ENCODE peak calls at places on chromosomes 5 and 9, in five cellular contexts. One of them, this sample, is unnamed.

GRCh38 chr5:116815081-116815480 is 240.5 kb upstream of the SEMA6A start:
- DNase-seq in IMR-90: no peak
- DNase-seq in HepG2: no peak
- DNase-seq in tibial nerve: no peak
- DNase-seq in GM12865: no peak
- DNase-seq in this sample: no peak

GRCh38 chr9:118635416-118635815 is 733.8 kb downstream of the BRINP1 start:
- DNase-seq in IMR-90: no peak
- DNase-seq in HepG2: no peak
- DNase-seq in tibial nerve: no peak
- DNase-seq in GM12865: no peak
- DNase-seq in this sample: no peak

GRCh38 chr9:2655411-2655901 is 33.9 kb downstream of the VLDLR start:
- DNase-seq in IMR-90: peak; percentile 96
- DNase-seq in HepG2: no peak
- DNase-seq in tibial nerve: no peak
- DNase-seq in GM12865: peak; percentile 29
- DNase-seq in this sample: peak; percentile 27

GRCh38 chr5:23648656-23649055 is 141.2 kb downstream of the PRDM9 start:
- DNase-seq in IMR-90: no peak
- DNase-seq in HepG2: no peak
- DNase-seq in tibial nerve: no peak
- DNase-seq in GM12865: no peak
- DNase-seq in this sample: no peak

GRCh38 chr5:111948517-111948916 is 191.5 kb upstream of the NREP start:
- DNase-seq in IMR-90: peak; percentile 99
- DNase-seq in HepG2: no peak
- DNase-seq in tibial nerve: no peak
- DNase-seq in GM12865: no peak
- DNase-seq in this sample: no peak

GRCh38 chr5:68380071-68380470 is 164.5 kb downstream of the PIK3R1 start:
- DNase-seq in IMR-90: no peak
- DNase-seq in HepG2: no peak
- DNase-seq in tibial nerve: no peak
- DNase-seq in GM12865: no peak
- DNase-seq in this sample: no peak

GRCh38 chr5:93579561-93580386 is 1.2 kb downstream of the NR2F1-AS1 start:
- DNase-seq in IMR-90: peak; percentile 48
- DNase-seq in HepG2: no peak
- DNase-seq in tibial nerve: no peak
- DNase-seq in GM12865: no peak
- DNase-seq in this sample: peak; percentile 34

GRCh38 chr5:107864793-107865192 is 194.1 kb upstream of the EFNA5 start:
- DNase-seq in IMR-90: peak; percentile 76
- DNase-seq in HepG2: no peak
- DNase-seq in tibial nerve: no peak
- DNase-seq in GM12865: no peak
- DNase-seq in this sample: no peak

GRCh38 chr9:15278839-15279238 is 28.2 kb downstream of the TTC39B start:
- DNase-seq in IMR-90: no peak
- DNase-seq in HepG2: no peak
- DNase-seq in tibial nerve: no peak
- DNase-seq in GM12865: no peak
- DNase-seq in this sample: no peak

GRCh38 chr9:131735238-131736181 is 4.4 kb downstream of the RAPGEF1 start:
- DNase-seq in IMR-90: no peak
- DNase-seq in HepG2: peak; percentile 94
- DNase-seq in tibial nerve: no peak
- DNase-seq in GM12865: peak; percentile 51
- DNase-seq in this sample: no peak

GRCh38 chr9:4269872-4270271 is 30.0 kb downstream of the GLIS3 start:
- DNase-seq in IMR-90: no peak
- DNase-seq in HepG2: no peak
- DNase-seq in tibial nerve: no peak
- DNase-seq in GM12865: no peak
- DNase-seq in this sample: no peak

GRCh38 chr5:40291338-40291737 is 388.4 kb upstream of the PTGER4 start:
- DNase-seq in IMR-90: peak; percentile 35
- DNase-seq in HepG2: no peak
- DNase-seq in tibial nerve: no peak
- DNase-seq in GM12865: no peak
- DNase-seq in this sample: no peak

GRCh38 chr5:61344187-61344944 is 12.3 kb downstream of the ZSWIM6 start:
- DNase-seq in IMR-90: peak; percentile 33
- DNase-seq in HepG2: no peak
- DNase-seq in tibial nerve: no peak
- DNase-seq in GM12865: no peak
- DNase-seq in this sample: no peak

GRCh38 chr5:128083811-128084227 is 253 bp downstream of the SLC12A2 start:
- DNase-seq in IMR-90: peak; percentile 52
- DNase-seq in HepG2: peak; percentile 4
- DNase-seq in tibial nerve: no peak
- DNase-seq in GM12865: no peak
- DNase-seq in this sample: no peak

GRCh38 chr5:79536193-79536906 is 22.4 kb upstream of the HOMER1 start:
- DNase-seq in IMR-90: no peak
- DNase-seq in HepG2: no peak
- DNase-seq in tibial nerve: no peak
- DNase-seq in GM12865: no peak
- DNase-seq in this sample: no peak

GRCh38 chr5:79535477-79536192 is 21.7 kb upstream of the HOMER1 start:
- DNase-seq in IMR-90: peak; percentile 5
- DNase-seq in HepG2: peak; percentile 87
- DNase-seq in tibial nerve: no peak
- DNase-seq in GM12865: no peak
- DNase-seq in this sample: no peak

GRCh38 chr5:79544136-79544535 is 30.2 kb upstream of the HOMER1 start:
- DNase-seq in IMR-90: no peak
- DNase-seq in HepG2: no peak
- DNase-seq in tibial nerve: peak; percentile 25
- DNase-seq in GM12865: no peak
- DNase-seq in this sample: no peak

GRCh38 chr5:79546782-79547428 is 33.0 kb upstream of the HOMER1 start:
- DNase-seq in IMR-90: peak; percentile 70
- DNase-seq in HepG2: peak; percentile 82
- DNase-seq in tibial nerve: no peak
- DNase-seq in GM12865: no peak
- DNase-seq in this sample: no peak

GRCh38 chr5:79540939-79541338 is 27.0 kb upstream of the HOMER1 start:
- DNase-seq in IMR-90: no peak
- DNase-seq in HepG2: peak; percentile 53
- DNase-seq in tibial nerve: no peak
- DNase-seq in GM12865: no peak
- DNase-seq in this sample: no peak
- TF ChIP-seq CTCF in IMR-90: no peak
- TF ChIP-seq CTCF in HepG2: no peak
- TF ChIP-seq CTCF in tibial nerve: no peak
- TF ChIP-seq CTCF in GM12865: no peak
- TF ChIP-seq CTCF in this sample: no peak

DNA sequence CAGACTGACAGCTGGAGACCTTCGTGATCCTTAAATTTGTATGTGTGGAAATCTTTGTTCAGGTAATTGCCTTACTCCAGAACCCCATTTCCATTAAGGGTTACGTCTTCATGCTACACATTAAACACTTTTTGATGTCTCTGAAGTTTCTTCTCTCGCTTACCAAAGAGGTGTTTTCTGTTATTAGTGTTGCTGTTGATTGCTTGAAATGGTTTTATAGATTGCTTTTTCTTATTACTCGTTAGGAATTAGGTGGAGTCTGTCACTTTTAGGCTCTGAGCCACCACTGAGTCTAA is 62.3 kb upstream of the PPARGC1B start:
- DNase-seq in IMR-90: no peak
- DNase-seq in HepG2: no peak
- DNase-seq in tibial nerve: no peak
- DNase-seq in GM12865: no peak
- DNase-seq in this sample: no peak
- TF ChIP-seq CTCF in IMR-90: no peak
- TF ChIP-seq CTCF in HepG2: no peak
- TF ChIP-seq CTCF in tibial nerve: no peak
- TF ChIP-seq CTCF in GM12865: no peak
- TF ChIP-seq CTCF in this sample: no peak

GRCh38 chr9:26722755-26723154 is 169.8 kb downstream of the CAAP1 start:
- DNase-seq in IMR-90: no peak
- DNase-seq in HepG2: no peak
- DNase-seq in tibial nerve: no peak
- DNase-seq in GM12865: no peak
- DNase-seq in this sample: no peak

GRCh38 chr9:26725573-26725972 is 167.0 kb downstream of the CAAP1 start:
- DNase-seq in IMR-90: no peak
- DNase-seq in HepG2: no peak
- DNase-seq in tibial nerve: peak; percentile 11
- DNase-seq in GM12865: no peak
- DNase-seq in this sample: no peak

GRCh38 chr9:26727471-26727870 is 165.1 kb downstream of the CAAP1 start:
- DNase-seq in IMR-90: no peak
- DNase-seq in HepG2: no peak
- DNase-seq in tibial nerve: no peak
- DNase-seq in GM12865: peak; percentile 58
- DNase-seq in this sample: no peak

DNA sequence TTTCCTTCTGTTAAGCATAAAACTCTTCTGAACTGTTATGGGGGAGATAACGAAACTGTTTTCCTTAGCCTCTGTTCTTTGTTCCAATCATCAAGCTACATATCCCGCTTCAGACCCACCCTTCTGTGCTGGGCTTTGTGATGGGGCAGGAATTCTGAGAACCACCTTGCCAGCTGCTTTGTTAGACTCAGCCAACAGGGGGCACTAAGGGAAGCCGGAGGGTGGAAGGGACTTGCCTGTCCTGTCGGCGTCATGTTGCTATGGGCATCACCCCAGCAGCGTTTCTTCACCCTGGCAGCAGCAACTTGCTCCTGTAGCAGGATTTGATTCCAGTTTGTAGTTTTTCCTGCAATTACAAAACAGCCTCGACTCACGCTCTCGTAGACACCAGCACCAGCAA is 169.1 kb downstream of the CAAP1 start:
- DNase-seq in IMR-90: peak; percentile 6
- DNase-seq in HepG2: peak; percentile 20
- DNase-seq in tibial nerve: peak; percentile 22
- DNase-seq in GM12865: peak; percentile 62
- DNase-seq in this sample: peak; percentile 29
- TF ChIP-seq CTCF in IMR-90: peak; percentile 34
- TF ChIP-seq CTCF in HepG2: peak; percentile 69
- TF ChIP-seq CTCF in tibial nerve: peak; percentile 19
- TF ChIP-seq CTCF in GM12865: peak; percentile 67
- TF ChIP-seq CTCF in this sample: peak; percentile 39

DNA sequence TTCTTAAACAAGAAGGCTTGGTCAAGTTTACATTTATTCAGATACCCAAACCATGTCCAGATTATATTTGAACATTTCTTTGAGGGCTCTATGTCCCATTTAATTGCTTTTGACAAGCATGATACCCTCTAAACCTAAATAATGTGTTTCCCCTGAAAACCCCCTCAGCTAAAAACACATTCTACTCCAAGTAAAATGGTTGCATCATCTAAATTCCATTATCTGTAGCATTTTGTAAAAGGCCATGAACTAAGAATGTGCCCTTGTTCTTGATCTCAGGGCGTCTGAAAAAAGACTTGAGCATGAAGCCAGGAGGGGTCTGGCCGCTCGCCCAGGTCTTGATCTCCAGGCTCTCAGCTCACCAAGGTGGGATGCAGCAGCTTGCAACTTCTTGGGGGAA is 53.5 kb upstream of the ERCC6L2 start:
- DNase-seq in IMR-90: no peak
- DNase-seq in HepG2: no peak
- DNase-seq in tibial nerve: no peak
- DNase-seq in GM12865: no peak
- DNase-seq in this sample: no peak
- TF ChIP-seq CTCF in IMR-90: no peak
- TF ChIP-seq CTCF in HepG2: no peak
- TF ChIP-seq CTCF in tibial nerve: no peak
- TF ChIP-seq CTCF in GM12865: no peak
- TF ChIP-seq CTCF in this sample: no peak

GRCh38 chr9:37364751-37365360 is 57.6 kb upstream of the GRHPR start:
- DNase-seq in IMR-90: no peak
- DNase-seq in HepG2: no peak
- DNase-seq in tibial nerve: no peak
- DNase-seq in GM12865: peak; percentile 74
- DNase-seq in this sample: no peak
- TF ChIP-seq CTCF in IMR-90: peak; percentile 14
- TF ChIP-seq CTCF in HepG2: peak; percentile 44
- TF ChIP-seq CTCF in tibial nerve: no peak
- TF ChIP-seq CTCF in GM12865: peak; percentile 51
- TF ChIP-seq CTCF in this sample: peak; percentile 42

DNA sequence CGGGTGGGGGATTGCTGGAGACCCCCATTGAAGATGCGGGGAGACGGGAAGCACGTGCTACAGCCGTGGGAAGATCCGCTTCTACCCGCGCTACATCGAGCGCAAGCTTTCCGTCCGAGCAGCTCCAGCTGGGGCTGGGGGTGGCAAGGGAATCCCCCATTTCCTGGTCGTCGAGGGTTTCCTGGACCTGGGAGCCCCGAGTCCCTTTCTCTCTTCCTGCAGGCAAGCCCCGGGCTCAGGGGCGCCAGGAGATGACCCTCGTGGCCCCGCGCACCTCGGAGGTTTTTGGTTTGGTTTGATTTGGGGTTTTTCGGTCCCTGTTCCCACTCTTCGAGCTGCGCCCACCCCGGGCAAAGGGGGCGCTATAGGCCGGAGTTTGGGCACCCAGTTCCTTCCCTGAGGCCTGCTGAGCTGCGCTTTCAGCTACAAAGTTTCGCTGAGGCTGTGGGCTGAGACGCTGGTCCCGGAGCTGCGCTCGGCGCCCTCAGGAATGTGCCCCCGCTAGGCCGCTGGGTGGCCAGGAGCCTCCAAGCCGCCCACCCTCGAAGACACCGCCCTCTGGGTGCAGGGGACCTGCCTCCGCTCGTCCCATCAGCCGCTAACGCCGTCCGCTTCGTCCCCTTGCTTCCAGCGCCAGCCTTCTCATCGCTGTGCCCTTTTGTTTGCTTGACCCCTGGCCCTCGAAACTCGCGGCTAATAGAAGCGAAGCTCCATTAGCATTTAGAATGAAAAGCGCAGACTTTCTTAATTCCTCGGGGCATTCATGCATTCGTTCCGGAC is 2.9 kb downstream of the NR4A3 start:
- DNase-seq in IMR-90: no peak
- DNase-seq in HepG2: peak; percentile 25
- DNase-seq in tibial nerve: no peak
- DNase-seq in GM12865: peak; percentile 76
- DNase-seq in this sample: peak; percentile 86
- TF ChIP-seq CTCF in IMR-90: peak; percentile 43
- TF ChIP-seq CTCF in HepG2: peak; percentile 64
- TF ChIP-seq CTCF in tibial nerve: peak; percentile 7
- TF ChIP-seq CTCF in GM12865: peak; percentile 69
- TF ChIP-seq CTCF in this sample: peak; percentile 62

DNA sequence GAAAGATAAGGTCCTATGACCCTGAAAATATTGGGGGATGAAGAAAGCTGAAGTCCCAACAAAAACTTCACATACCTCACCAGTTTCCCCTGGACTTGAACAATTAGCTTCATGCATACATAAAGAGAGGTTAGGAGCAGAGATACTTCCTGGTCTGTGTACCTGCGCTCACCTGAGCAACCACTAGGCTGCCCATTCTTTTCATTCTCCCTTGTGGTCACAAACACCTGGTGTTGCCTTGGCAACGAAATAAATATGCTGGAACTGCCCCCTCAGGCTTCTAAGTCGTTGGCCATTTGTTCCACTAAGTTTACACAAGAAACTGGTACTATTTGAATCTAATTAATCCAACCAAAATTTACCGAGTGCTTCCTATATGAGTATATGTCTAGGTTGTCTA is 18.1 kb downstream of the OTP start:
- DNase-seq in IMR-90: no peak
- DNase-seq in HepG2: peak; percentile 14
- DNase-seq in tibial nerve: no peak
- DNase-seq in GM12865: peak; percentile 59
- DNase-seq in this sample: no peak
- TF ChIP-seq CTCF in IMR-90: no peak
- TF ChIP-seq CTCF in HepG2: no peak
- TF ChIP-seq CTCF in tibial nerve: no peak
- TF ChIP-seq CTCF in GM12865: peak; percentile 6
- TF ChIP-seq CTCF in this sample: no peak

This sample was measured in GM20000.